ENCODE peak calls at places on chromosomes 12 and 14, in six cellular contexts. H is AG10803; F is activated CD8-positive, alpha-beta memory T cell treated with anti-CD3 and anti-CD28 coated beads for 1 hour; Z is fibroblast of the conjunctiva; B is naive thymus-derived CD8-positive, alpha-beta T cell; D is right cardiac atrium. X is an unnamed sample.

GRCh38 chr14:72401632-72402428 is 469.6 kb downstream of the RGS6 start:
- DNase-seq in H (no peak), F (no peak), Z (no peak), B (peak), D (no peak), X (no peak)

GRCh38 chr14:88421286-88421685 is 35.8 kb downstream of the SPATA7 start:
- DNase-seq in H (peak), F (no peak), Z (no peak), B (no peak), D (no peak), X (no peak)

GRCh38 chr12:89951050-89951693 is 242.5 kb upstream of the ATP2B1 start:
- DNase-seq in H (peak), F (no peak), Z (no peak), B (peak), D (no peak), X (no peak)

GRCh38 chr14:65344011-65344410 is 68.5 kb upstream of the FUT8 start:
- DNase-seq in H (no peak), F (no peak), Z (no peak), B (no peak), D (no peak), X (no peak)

GRCh38 chr12:74292351-74293194 is 245.1 kb upstream of the ATXN7L3B start:
- DNase-seq in H (no peak), F (no peak), Z (no peak), B (no peak), D (no peak), X (peak)

GRCh38 chr12:103399986-103400385 is 95.8 kb downstream of the C12orf42 start:
- DNase-seq in H (no peak), F (no peak), Z (no peak), B (no peak), D (no peak), X (no peak)

GRCh38 chr12:1917172-1918070 is 1.0 kb downstream of the CACNA2D4 start:
- DNase-seq in H (no peak), F (no peak), Z (no peak), B (no peak), D (no peak), X (no peak)

GRCh38 chr14:74804219-74804825 is 41.2 kb downstream of the YLPM1 start:
- DNase-seq in H (peak), F (no peak), Z (peak), B (peak), D (no peak), X (no peak)

GRCh38 chr14:59332727-59333126 is 132.5 kb downstream of the GPR135 start:
- DNase-seq in H (peak), F (no peak), Z (peak), B (no peak), D (no peak), X (no peak)

GRCh38 chr14:63342381-63342780 is 23.6 kb upstream of the GPHB5 start:
- DNase-seq in H (peak), F (no peak), Z (peak), B (no peak), D (no peak), X (no peak)

GRCh38 chr12:6172086-6172485 is 28.1 kb upstream of the CD9 start:
- DNase-seq in H (no peak), F (no peak), Z (no peak), B (no peak), D (no peak), X (no peak)

GRCh38 chr12:21551811-21552469 is 25.8 kb downstream of the SPX start:
- DNase-seq in H (no peak), F (no peak), Z (no peak), B (no peak), D (no peak), X (no peak)

GRCh38 chr12:6323340-6323994 is 13.0 kb downstream of the PLEKHG6 start:
- DNase-seq in H (peak), F (no peak), Z (peak), B (peak), D (no peak), X (no peak)

GRCh38 chr14:74478996-74479635 is 14.0 kb downstream of the NPC2 start:
- DNase-seq in H (peak), F (no peak), Z (no peak), B (no peak), D (no peak), X (no peak)

GRCh38 chr12:101642115-101643067 is 47.6 kb downstream of the MYBPC1 start:
- DNase-seq in H (no peak), F (no peak), Z (no peak), B (no peak), D (peak), X (peak)

GRCh38 chr14:31992051-31992450 is 85.1 kb upstream of the ARHGAP5 start:
- DNase-seq in H (peak), F (no peak), Z (no peak), B (no peak), D (no peak), X (no peak)

GRCh38 chr12:40033260-40033649 is 72.6 kb downstream of the SLC2A13 start:
- DNase-seq in H (no peak), F (no peak), Z (no peak), B (no peak), D (no peak), X (no peak)

GRCh38 chr12:45509187-45509586 is 220.3 kb upstream of the ARID2 start:
- DNase-seq in H (no peak), F (no peak), Z (no peak), B (no peak), D (no peak), X (no peak)

GRCh38 chr12:75635606-75636444 is 124.4 kb upstream of the KRR1 start:
- DNase-seq in H (peak), F (no peak), Z (no peak), B (no peak), D (no peak), X (no peak)

GRCh38 chr12:23555808-23556207 is 393.7 kb downstream of the SOX5 start:
- DNase-seq in H (no peak), F (no peak), Z (no peak), B (no peak), D (no peak), X (no peak)

GRCh38 chr14:65961004-65961403 is 525.2 kb upstream of the CCDC196 start:
- DNase-seq in H (peak), F (peak), Z (peak), B (peak), D (peak), X (peak)

GRCh38 chr14:90408713-90409112 is 11.9 kb downstream of the CALM1 start:
- DNase-seq in H (no peak), F (no peak), Z (no peak), B (no peak), D (no peak), X (no peak)

GRCh38 chr12:34218193-34219045 is 196.1 kb downstream of the ALG10 start:
- DNase-seq in H (peak), F (peak), Z (peak), B (peak), D (peak), X (peak)

GRCh38 chr12:9070351-9070750 is 45.4 kb downstream of the A2M start:
- DNase-seq in H (no peak), F (no peak), Z (no peak), B (no peak), D (no peak), X (no peak)

GRCh38 chr14:20143911-20144310 is 5.3 kb downstream of the OR4N5 start:
- DNase-seq in H (no peak), F (no peak), Z (no peak), B (no peak), D (no peak), X (no peak)

GRCh38 chr12:2431810-2432209 is 363.0 kb upstream of the FKBP4 start:
- DNase-seq in H (peak), F (no peak), Z (no peak), B (no peak), D (no peak), X (no peak)

GRCh38 chr12:62123721-62124203 is 136.4 kb upstream of the USP15 start:
- DNase-seq in H (peak), F (peak), Z (peak), B (peak), D (no peak), X (no peak)

GRCh38 chr14:100844082-100844408 is 18.1 kb downstream of the MEG3 start:
- DNase-seq in H (no peak), F (no peak), Z (no peak), B (no peak), D (no peak), X (no peak)

GRCh38 chr14:60642790-60643397 is 6.4 kb downstream of the SIX1 start:
- DNase-seq in H (no peak), F (no peak), Z (no peak), B (no peak), D (no peak), X (no peak)

GRCh38 chr12:121926874-121927706 is 8.7 kb downstream of the CFAP251 start:
- DNase-seq in H (no peak), F (no peak), Z (no peak), B (no peak), D (no peak), X (no peak)

GRCh38 chr12:3655331-3655900 is 97.5 kb downstream of the CRACR2A start:
- DNase-seq in H (no peak), F (no peak), Z (no peak), B (no peak), D (no peak), X (peak)

GRCh38 chr12:49357099-49357678 is 10.1 kb upstream of the SPATS2 start:
- DNase-seq in H (peak), F (no peak), Z (no peak), B (no peak), D (no peak), X (no peak)